ENCODE peak calls at places on chromosomes 2 and 18, in five cellular contexts. R is upper lobe of right lung, K is heart right ventricle, I is right cardiac atrium, A is kidney epithelial cell. Y is an unnamed sample. For H3K27me3, the result is how much of the 10 kb centered on the place peaks cover.

GRCh38 chr2:236001854-236002253 is 166.3 kb downstream of the GBX2 start:
- DNase-seq in A (no peak), K (no peak), I (no peak), R (no peak), Y (no peak)

GRCh38 chr2:174835797-174836255 is 71.6 kb upstream of the CHRNA1 start:
- DNase-seq in R (no peak), K (no peak), A (peak), I (no peak), Y (no peak)

GRCh38 chr2:85954192-85954900 is 65.6 kb upstream of the ST3GAL5 start:
- DNase-seq in I (no peak), R (peak), K (no peak), A (no peak), Y (no peak)

GRCh38 chr18:62183578-62184195 is 3.2 kb downstream of the PIGN start:
- DNase-seq in R (no peak), I (no peak), K (peak), A (no peak), Y (no peak)

GRCh38 chr2:41884718-41885117 is 163.1 kb upstream of the PKDCC start:
- DNase-seq in K (no peak), R (no peak), A (no peak), I (no peak), Y (peak)

GRCh38 chr2:241412144-241412543 is 56.1 kb downstream of the FARP2 start:
- DNase-seq in A (no peak), K (no peak), R (no peak), I (no peak), Y (no peak)

GRCh38 chr2:157497603-157498314 is 53.9 kb upstream of the CYTIP start:
- DNase-seq in R (no peak), I (no peak), A (peak), K (no peak), Y (no peak)

GRCh38 chr2:217335341-217335966 is 475.6 kb upstream of the TNP1 start:
- DNase-seq in I (no peak), K (no peak), A (peak), R (no peak), Y (no peak)

GRCh38 chr18:59833785-59834184 is 66.0 kb upstream of the PMAIP1 start:
- DNase-seq in A (no peak), R (no peak), K (no peak), I (no peak), Y (no peak)

GRCh38 chr18:7987284-7987976 is 420.3 kb downstream of the PTPRM start:
- DNase-seq in I (no peak), A (no peak), K (no peak), R (no peak), Y (no peak)

GRCh38 chr2:161045726-161046125 is 114.5 kb upstream of the TANK start:
- DNase-seq in A (no peak), I (no peak), R (no peak), K (no peak), Y (no peak)

GRCh38 chr18:37778417-37779165 is 213.0 kb upstream of the CELF4 start:
- DNase-seq in I (peak), A (no peak), K (peak), R (peak), Y (no peak)

GRCh38 chr2:86786001-86786536 is 4.6 kb downstream of the CD8A start:
- DNase-seq in K (no peak), R (no peak), A (no peak), I (no peak), Y (no peak)

GRCh38 chr2:46555011-46555410 is 75.6 kb downstream of the TMEM247 start:
- DNase-seq in K (no peak), A (no peak), R (no peak), I (no peak), Y (peak)

GRCh38 chr2:170265321-170265720 is 87.4 kb downstream of the MYO3B start:
- DNase-seq in R (no peak), A (no peak), K (no peak), I (no peak), Y (no peak)

GRCh38 chr2:239762106-239762505 is 263.0 kb downstream of the NDUFA10 start:
- DNase-seq in A (no peak), R (peak), K (no peak), I (peak), Y (no peak)

GRCh38 chr18:59783138-59783537 is 85.9 kb upstream of the CCBE1 start:
- DNase-seq in R (no peak), I (no peak), A (peak), K (no peak), Y (no peak)

GRCh38 chr2:207327513-207327912 is 161.8 kb upstream of the KLF7 start:
- DNase-seq in R (no peak), I (no peak), K (no peak), A (no peak), Y (no peak)

GRCh38 chr2:47272031-47272864 is 117.1 kb upstream of the STPG4 start:
- DNase-seq in I (peak), K (peak), A (no peak), R (peak), Y (no peak)

GRCh38 chr2:23009545-23010149 is 375.3 kb upstream of the KLHL29 start:
- DNase-seq in I (peak), R (no peak), K (peak), A (no peak), Y (peak)

GRCh38 chr2:48287971-48288370 is 242.0 kb upstream of the STON1 start:
- DNase-seq in I (no peak), R (no peak), A (no peak), K (no peak), Y (no peak)

GRCh38 chr2:94956797-94957391 is 68.6 kb upstream of the MAL start:
- DNase-seq in A (no peak), I (peak), R (no peak), K (peak), Y (no peak)

GRCh38 chr2:79235135-79235534 is 75.6 kb upstream of the REG3A start:
- DNase-seq in A (no peak), K (no peak), I (no peak), R (no peak), Y (no peak)

GRCh38 chr2:174334278-174334715 is 457 bp upstream of the SP9 start:
- DNase-seq in R (no peak), I (no peak), A (no peak), K (no peak), Y (no peak)

GRCh38 chr2:170713280-170714155 is 1.6 kb upstream of the SP5 start:
- DNase-seq in R (peak), K (no peak), A (no peak), I (peak), Y (no peak)

GRCh38 chr2:113703404-113704299 is 52.8 kb downstream of the SLC35F5 start:
- DNase-seq in I (no peak), K (no peak), A (no peak), R (no peak), Y (no peak)

DNA sequence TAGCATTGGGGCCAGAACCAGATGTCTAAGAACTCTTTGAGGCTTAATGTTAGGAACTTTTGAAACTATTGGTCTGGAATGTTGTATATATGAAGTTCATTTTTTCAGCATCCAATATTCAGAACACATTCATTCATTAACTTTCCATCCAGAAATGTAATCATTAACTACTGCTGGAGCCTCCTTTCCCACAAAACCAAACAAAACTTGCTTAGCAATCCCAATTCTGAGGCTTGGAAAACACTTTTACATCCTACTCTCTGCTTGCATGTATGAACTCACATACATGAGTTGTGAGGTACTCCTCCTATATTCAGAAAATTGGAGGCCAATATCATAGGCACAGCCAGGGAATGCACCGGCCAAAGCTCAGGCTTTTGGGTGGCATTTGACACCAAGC is 841 bp upstream of the LRATD1 start:
- DNase-seq in A (no peak), I (no peak), R (no peak), K (no peak), Y (no peak)
- H3K4me3 ChIP-seq in A (peak), I (no peak), R (no peak), K (peak), Y (peak)

DNA sequence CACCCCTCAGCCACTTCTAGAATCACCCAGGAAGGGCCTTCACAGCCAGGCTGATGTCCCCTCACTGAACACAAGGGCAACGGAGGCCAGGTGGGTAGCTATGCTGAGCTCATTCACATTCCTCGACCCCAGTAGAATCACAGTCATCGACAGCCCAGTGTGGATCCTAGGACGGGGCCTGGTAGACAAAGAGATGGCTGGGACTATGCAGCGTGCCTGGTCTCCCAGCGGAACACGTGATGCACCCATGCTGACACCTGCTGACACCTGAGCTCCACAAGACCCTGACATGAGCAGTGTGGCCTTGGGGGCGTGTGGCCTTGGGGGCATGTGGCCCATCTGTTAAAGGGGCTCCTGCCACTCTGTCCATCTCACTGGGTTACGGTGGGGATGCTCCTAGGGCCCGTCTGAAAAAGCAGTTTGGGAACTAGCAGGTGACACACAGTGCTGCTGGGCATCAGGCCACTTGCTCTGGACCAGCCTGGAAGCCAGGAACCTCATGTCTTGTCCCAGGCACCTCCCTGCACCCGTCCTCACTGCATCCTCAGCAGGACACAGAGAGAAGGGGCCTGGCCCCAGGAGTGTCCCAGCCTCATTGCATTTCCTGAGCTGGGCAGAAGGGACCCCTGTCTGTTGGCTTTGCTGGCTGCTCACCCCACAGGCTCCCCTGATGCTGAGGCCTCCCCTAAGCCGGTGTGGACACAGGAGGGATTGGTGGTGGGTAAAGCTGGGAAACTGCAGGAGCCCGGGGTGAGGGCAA is 9.7 kb downstream of the ECEL1 start:
- DNase-seq in I (no peak), R (peak), A (no peak), K (no peak), Y (no peak)
- H3K27me3 ChIP-seq in I (under half), R (under half), A (under half), K (half or more), Y (under half)

DNA sequence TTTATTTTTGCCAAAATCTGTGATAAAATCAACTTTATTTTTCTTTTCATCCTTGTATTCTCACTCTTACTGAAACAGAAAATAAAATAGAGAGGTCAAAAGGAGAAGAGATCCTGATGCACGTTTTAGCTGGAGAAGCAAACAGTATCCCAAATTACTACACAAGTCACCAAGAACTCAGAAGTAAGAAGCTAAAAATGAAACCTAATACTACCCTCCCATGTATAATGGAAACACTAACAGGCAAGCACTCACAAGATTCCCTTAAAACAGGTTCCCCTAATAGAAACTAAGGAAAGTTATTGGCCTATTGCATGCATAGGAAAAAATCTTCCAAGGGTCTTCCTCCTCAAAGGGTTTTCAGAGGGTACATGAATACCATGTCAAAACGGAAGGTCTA is 927.0 kb downstream of the ERBB4 start:
- DNase-seq in R (no peak), I (no peak), A (no peak), K (no peak), Y (no peak)
- H3K4me3 ChIP-seq in R (no peak), I (no peak), A (no peak), K (no peak), Y (no peak)

GRCh38 chr2:19360266-19360665 is 1.8 kb upstream of the OSR1 start:
- DNase-seq in A (no peak), I (no peak), K (no peak), R (no peak), Y (no peak)
- H3K27me3 ChIP-seq in A (half or more), I (under half), K (half or more), R (half or more), Y (under half)

GRCh38 chr18:77206676-77207370 is 42.8 kb upstream of the GALR1 start:
- DNase-seq in I (peak), A (no peak), R (no peak), K (no peak), Y (no peak)
- H3K4me3 ChIP-seq in I (no peak), A (no peak), R (no peak), K (no peak), Y (no peak)

GRCh38 chr2:219488844-219489194 is 9.9 kb upstream of the GMPPA start:
- DNase-seq in I (no peak), A (no peak), R (no peak), K (no peak), Y (no peak)
- H3K27me3 ChIP-seq in I (under half), A (half or more), R (half or more), K (under half), Y (under half)

Y was measured in vagina.